ENCODE peak calls at places on chromosomes 3 and 15, in four cellular contexts. R, X, T and W are unnamed samples.

GRCh38 chr3:180808823-180809575 is 103.5 kb upstream of the FXR1 start:
- DNase-seq in R (no peak), X (no peak), T (no peak), W (no peak)

GRCh38 chr15:68819451-68820204 is 1.1 kb downstream of the ANP32A start:
- DNase-seq in R (no peak), X (no peak), T (peak; percentile 48), W (no peak)

GRCh38 chr3:193872265-193872753 is 263.6 kb upstream of the HES1 start:
- DNase-seq in R (no peak), X (peak; percentile 46), T (no peak), W (no peak)

GRCh38 chr15:76905855-76906254 is 715 bp upstream of the SCAPER start:
- DNase-seq in R (no peak), X (no peak), T (no peak), W (no peak)

GRCh38 chr3:13890377-13891016 is 10.6 kb upstream of the WNT7A start:
- DNase-seq in R (no peak), X (peak; percentile 58), T (no peak), W (no peak)

GRCh38 chr3:157240413-157240812 is 80.5 kb upstream of the CCNL1 start:
- DNase-seq in R (no peak), X (no peak), T (no peak), W (no peak)

GRCh38 chr3:111210003-111210699 is 138.5 kb downstream of the NECTIN3 start:
- DNase-seq in R (no peak), X (no peak), T (no peak), W (no peak)

GRCh38 chr3:53709856-53710674 is 136.2 kb downstream of the CHDH start:
- DNase-seq in R (no peak), X (peak; percentile 64), T (peak; percentile 90), W (peak; percentile 51)

GRCh38 chr3:14547693-14548092 is 7.6 kb upstream of the GRIP2 start:
- DNase-seq in R (no peak), X (no peak), T (no peak), W (no peak)

GRCh38 chr15:68214838-68215234 is 9.7 kb upstream of the CALML4 start:
- DNase-seq in R (no peak), X (no peak), T (no peak), W (no peak)

GRCh38 chr15:27831384-27832262 is 267.5 kb downstream of the OCA2 start:
- DNase-seq in R (no peak), X (no peak), T (no peak), W (no peak)

GRCh38 chr3:51955175-51955892 is at the start of gene GPR62:
- DNase-seq in R (no peak), X (no peak), T (no peak), W (no peak)

GRCh38 chr3:151592287-151592686 is 131.4 kb upstream of the IGSF10 start:
- DNase-seq in R (no peak), X (no peak), T (no peak), W (no peak)

GRCh38 chr3:171650193-171650592 is 160.1 kb downstream of the PLD1 start:
- DNase-seq in R (no peak), X (no peak), T (no peak), W (no peak)

DNA sequence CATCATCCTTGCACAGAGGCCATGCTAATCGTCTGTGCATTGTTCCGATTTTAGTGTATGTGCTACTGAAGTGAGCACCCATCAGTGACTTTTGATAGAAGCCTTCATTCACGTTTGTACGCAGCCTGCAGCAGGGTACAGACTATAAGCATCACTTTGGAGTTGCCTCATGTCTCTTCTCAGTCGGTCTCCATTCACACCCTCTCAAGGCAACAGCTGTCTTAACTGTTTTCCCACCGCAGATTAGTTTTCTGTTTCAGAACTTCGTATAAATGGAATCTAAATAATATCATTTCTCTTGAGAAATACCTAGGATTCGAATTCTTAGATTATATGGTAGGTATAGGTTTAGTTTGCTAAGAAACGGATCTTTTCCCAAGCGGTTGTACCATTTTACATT is 143.2 kb downstream of the KLHL25 start:
- DNase-seq in R (no peak), X (no peak), T (no peak), W (no peak)
- TF ChIP-seq SPI1 in R (no peak), X (no peak), T (no peak), W (no peak)

GRCh38 chr15:44596511-44597010 is 59.6 kb downstream of the EIF3J start:
- DNase-seq in R (peak; percentile 28), X (no peak), T (no peak), W (no peak)

GRCh38 chr15:44595656-44596510 is 58.9 kb downstream of the EIF3J start:
- DNase-seq in R (no peak), X (no peak), T (no peak), W (no peak)

GRCh38 chr15:44591326-44591725 is 54.4 kb downstream of the EIF3J start:
- DNase-seq in R (no peak), X (no peak), T (no peak), W (no peak)

GRCh38 chr15:44595246-44595645 is 58.3 kb downstream of the EIF3J start:
- DNase-seq in R (no peak), X (no peak), T (no peak), W (no peak)

GRCh38 chr15:44593042-44593736 is 56.2 kb downstream of the EIF3J start:
- DNase-seq in R (no peak), X (no peak), T (no peak), W (no peak)
- TF ChIP-seq SPI1 in R (no peak), X (no peak), T (no peak), W (no peak)

GRCh38 chr15:70766597-70766996 is 3.2 kb upstream of the UACA start:
- DNase-seq in R (no peak), X (no peak), T (no peak), W (no peak)
- TF ChIP-seq SPI1 in R (no peak), X (no peak), T (no peak), W (no peak)

DNA sequence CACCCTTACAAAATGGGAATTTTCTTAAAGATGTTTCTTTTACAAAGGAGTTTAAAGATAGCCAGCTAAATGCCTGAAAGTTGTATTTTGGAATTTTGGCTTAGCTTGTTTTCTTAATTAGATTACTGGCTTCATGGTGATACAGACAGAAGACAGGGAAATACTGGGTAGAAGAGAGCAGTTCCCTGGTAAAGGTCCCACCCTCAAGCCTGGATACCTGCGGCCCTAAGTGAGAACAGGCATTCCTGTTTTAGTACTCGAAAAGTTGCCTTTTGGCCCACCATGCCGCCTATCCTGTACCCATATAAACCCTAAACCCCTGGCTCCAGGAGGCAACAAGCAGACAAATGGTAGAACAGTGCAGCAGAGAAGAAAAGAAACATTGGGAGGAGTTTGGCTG is 29.4 kb downstream of the SETMAR start:
- DNase-seq in R (no peak), X (no peak), T (no peak), W (no peak)
- TF ChIP-seq SPI1 in R (no peak), X (no peak), T (no peak), W (no peak)

DNA sequence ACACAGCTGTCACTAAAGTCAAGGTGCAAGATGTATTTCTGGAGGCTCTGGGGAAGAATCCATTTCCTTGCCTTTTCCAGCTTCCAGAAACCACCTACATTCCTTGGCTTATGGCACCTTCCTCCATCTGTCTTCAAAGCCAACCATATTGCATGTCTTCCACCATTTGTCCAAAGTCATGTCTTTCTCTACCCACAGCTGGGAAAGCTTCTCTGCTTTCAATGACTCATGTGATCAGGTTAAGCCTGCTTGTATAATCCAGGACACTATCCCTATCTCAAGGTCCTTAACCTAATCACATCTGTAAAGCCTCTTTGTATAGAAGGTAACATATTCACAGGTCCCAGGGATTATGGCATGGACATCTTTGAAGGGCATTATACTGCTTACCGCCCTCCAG is 14.2 kb downstream of the ARHGAP31 start:
- DNase-seq in R (no peak), X (no peak), T (no peak), W (no peak)
- TF ChIP-seq SPI1 in R (no peak), X (no peak), T (no peak), W (no peak)

GRCh38 chr15:63070681-63071129 is 28.2 kb downstream of the TPM1 start:
- DNase-seq in R (peak; percentile 25), X (no peak), T (no peak), W (no peak)
- TF ChIP-seq SPI1 in R (no peak), X (no peak), T (no peak), W (no peak)

DNA sequence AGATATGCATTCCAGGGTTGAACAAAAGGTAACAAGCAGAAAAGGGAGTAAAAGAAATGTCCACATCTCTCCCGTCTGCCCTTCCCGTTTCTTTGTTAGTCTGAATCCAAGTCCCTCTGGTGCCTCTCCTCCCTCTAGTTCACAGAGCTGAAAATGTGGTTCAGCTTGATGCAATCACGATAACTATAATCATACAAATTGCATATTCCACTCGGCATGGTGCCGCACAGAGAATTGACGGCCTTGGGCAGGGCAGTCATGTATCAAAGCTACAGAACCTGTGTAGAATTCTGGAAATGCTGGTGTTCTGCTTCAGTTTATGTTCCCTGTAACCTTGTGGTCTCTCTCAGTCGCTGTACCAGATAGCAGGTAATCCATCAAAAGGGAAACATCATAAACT is 562.9 kb upstream of the CBLB start:
- DNase-seq in R (no peak), X (no peak), T (no peak), W (no peak)
- TF ChIP-seq SPI1 in R (no peak), X (no peak), T (no peak), W (no peak)

GRCh38 chr3:107669669-107670068 is 146.9 kb downstream of the BBX start:
- DNase-seq in R (no peak), X (no peak), T (no peak), W (no peak)

GRCh38 chr3:107676469-107677309 is 153.9 kb downstream of the BBX start:
- DNase-seq in R (no peak), X (no peak), T (no peak), W (no peak)

GRCh38 chr3:107675233-107675900 is 152.6 kb downstream of the BBX start:
- DNase-seq in R (no peak), X (no peak), T (no peak), W (no peak)

GRCh38 chr3:107670991-107671390 is 148.2 kb downstream of the BBX start:
- DNase-seq in R (no peak), X (no peak), T (no peak), W (no peak)

DNA sequence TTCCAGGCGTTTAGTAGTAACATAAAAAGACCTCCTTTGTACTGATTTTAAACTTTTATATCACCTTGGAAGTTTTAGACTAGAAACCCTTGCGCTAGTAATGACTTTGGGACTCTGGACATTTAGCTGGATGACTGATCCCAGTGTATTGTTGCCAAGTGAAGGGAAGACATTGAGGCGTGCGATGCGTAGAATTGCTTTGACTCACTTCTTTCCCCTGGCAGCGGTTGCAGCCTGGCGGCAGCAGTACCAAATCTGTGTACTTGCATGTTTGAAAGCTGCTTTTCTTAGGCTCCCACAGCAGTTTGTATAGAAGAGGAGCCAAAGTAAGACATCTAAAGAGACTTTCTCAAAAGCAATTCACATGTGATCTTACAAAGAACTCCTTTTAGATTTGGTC is 151.6 kb downstream of the BBX start:
- DNase-seq in R (no peak), X (no peak), T (no peak), W (no peak)
- TF ChIP-seq SPI1 in R (no peak), X (no peak), T (no peak), W (no peak)